ENCODE peak calls at places on chromosomes 6 and 20, in four cellular contexts. K, D, J and S are unnamed samples.

GRCh38 chr6:19209202-19209601 is 628.0 kb upstream of the ID4 start:
- DNase-seq in K (no peak), J (no peak), D (no peak), S (no peak)

GRCh38 chr20:10646886-10647420 is 26.8 kb downstream of the JAG1 start:
- DNase-seq in D (no peak), K (no peak), J (no peak), S (no peak)

GRCh38 chr6:161434331-161434730 is 160.5 kb upstream of the AGPAT4 start:
- DNase-seq in J (no peak), K (peak; percentile 17), D (no peak), S (no peak)

GRCh38 chr6:6806793-6807518 is 218.4 kb downstream of the LY86 start:
- DNase-seq in K (peak; percentile 57), D (peak; percentile 77), J (no peak), S (no peak)

GRCh38 chr6:148617522-148617921 is 129.3 kb upstream of the UST start:
- DNase-seq in K (no peak), D (no peak), J (no peak), S (no peak)

GRCh38 chr20:13741879-13742278 is 42.8 kb downstream of the ESF1 start:
- DNase-seq in J (no peak), D (no peak), K (no peak), S (no peak)

GRCh38 chr6:132569170-132569569 is 952 bp upstream of the TAAR6 start:
- DNase-seq in J (peak; percentile 45), D (no peak), K (no peak), S (peak; percentile 1)

GRCh38 chr20:47857994-47858557 is 72.8 kb upstream of the SULF2 start:
- DNase-seq in K (no peak), D (no peak), J (no peak), S (no peak)

GRCh38 chr6:84172574-84172973 is 54.9 kb downstream of the CEP162 start:
- DNase-seq in K (peak; percentile 81), J (no peak), D (no peak), S (no peak)

GRCh38 chr6:19538086-19538485 is 299.1 kb upstream of the ID4 start:
- DNase-seq in J (peak; percentile 31), K (peak; percentile 99), D (no peak), S (peak; percentile 5)

GRCh38 chr6:13486679-13487121 is 700 bp downstream of the GFOD1 start:
- DNase-seq in D (peak; percentile 80), J (peak; percentile 63), K (peak; percentile 73), S (peak; percentile 69)

GRCh38 chr6:3455490-3456394 is 1.1 kb downstream of the SLC22A23 start:
- DNase-seq in J (peak; percentile 54), D (peak; percentile 73), K (peak; percentile 13), S (peak; percentile 83)

GRCh38 chr20:35451295-35451694 is 4.1 kb upstream of the CEP250 start:
- DNase-seq in D (no peak), K (peak; percentile 18), J (no peak), S (no peak)

GRCh38 chr6:113359155-113360140 is 497.7 kb upstream of the MARCKS start:
- DNase-seq in D (no peak), J (no peak), K (no peak), S (no peak)

GRCh38 chr6:132218063-132218696 is 183.1 kb downstream of the MOXD1 start:
- DNase-seq in D (no peak), J (peak; percentile 25), K (peak; percentile 57), S (no peak)

GRCh38 chr6:96923871-96924493 is 546 bp upstream of the KLHL32 start:
- DNase-seq in D (no peak), K (no peak), J (no peak), S (peak; percentile 89)

GRCh38 chr6:7241160-7241559 is 71.8 kb downstream of the SSR1 start:
- DNase-seq in J (no peak), D (no peak), K (no peak), S (no peak)

GRCh38 chr6:1624071-1624847 is 14.5 kb downstream of the FOXC1 start:
- DNase-seq in K (no peak), J (peak; percentile 65), D (peak; percentile 90), S (peak; percentile 85)

GRCh38 chr6:40321616-40322015 is 265.5 kb downstream of the LRFN2 start:
- DNase-seq in J (no peak), D (no peak), K (no peak), S (no peak)

GRCh38 chr6:40319124-40319523 is 268.0 kb downstream of the LRFN2 start:
- DNase-seq in J (no peak), D (no peak), K (no peak), S (no peak)

GRCh38 chr6:40320441-40320840 is 266.7 kb downstream of the LRFN2 start:
- DNase-seq in K (no peak), J (no peak), D (no peak), S (no peak)

GRCh38 chr6:40322336-40322735 is 264.8 kb downstream of the LRFN2 start:
- DNase-seq in K (no peak), D (no peak), J (no peak), S (peak; percentile 48)

GRCh38 chr6:40320947-40321346 is 266.2 kb downstream of the LRFN2 start:
- DNase-seq in K (no peak), D (no peak), J (no peak), S (no peak)
- H3K27me3 ChIP-seq in K (no peaks in the 10 kb centered on the region), D (peaks cover 70% of the 10 kb centered on the region), J (no peaks in the 10 kb centered on the region), S (peaks cover 1% of the 10 kb centered on the region)

DNA sequence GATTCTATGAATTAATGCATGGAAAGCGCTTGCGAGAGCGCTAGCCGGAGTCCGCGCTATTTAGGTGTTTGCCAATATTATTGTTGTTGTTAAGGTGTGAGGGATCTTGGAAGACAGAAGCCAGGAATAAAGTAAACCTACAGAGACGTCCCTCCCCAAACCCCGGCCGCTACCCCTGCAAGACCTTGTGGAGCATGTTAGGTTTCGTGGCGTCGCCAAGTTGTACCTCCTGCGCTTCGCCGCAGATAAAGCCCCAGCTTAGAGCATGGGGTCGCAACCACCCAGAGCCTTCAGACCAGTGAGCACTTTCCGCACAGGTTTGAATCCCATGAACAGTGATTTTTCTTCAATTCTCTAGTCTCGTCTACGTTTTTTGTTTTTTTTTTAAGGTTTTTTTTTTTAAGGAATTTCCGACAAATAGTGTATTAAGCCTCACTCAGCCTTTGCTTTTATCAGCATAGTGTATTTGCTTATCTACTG is 16.9 kb upstream of the ZSCAN9 start:
- DNase-seq in D (no peak), K (no peak), J (peak; percentile 66), S (peak; percentile 59)
- H3K4me3 ChIP-seq in D (peak overlapping the region; percentile 27), K (peak overlapping the region; percentile 53), J (peak overlapping the region; percentile 67), S (peak overlapping the region; percentile 45)

GRCh38 chr20:17622086-17622850 is 52.4 kb downstream of the DSTN start:
- DNase-seq in K (no peak), D (peak; percentile 56), J (no peak), S (peak; percentile 36)
- H3K27me3 ChIP-seq in K (no peaks in the 10 kb centered on the region), D (no peaks in the 10 kb centered on the region), J (no peaks in the 10 kb centered on the region), S (no peaks in the 10 kb centered on the region)

GRCh38 chr6:89657445-89658158 is 19.1 kb upstream of the LYRM2 start:
- DNase-seq in J (no peak), K (peak; percentile 94), D (no peak), S (no peak)

GRCh38 chr6:89650579-89650978 is 12.0 kb upstream of the LYRM2 start:
- DNase-seq in J (no peak), K (peak; percentile 41), D (no peak), S (no peak)

GRCh38 chr6:89649682-89650081 is 11.1 kb upstream of the LYRM2 start:
- DNase-seq in J (no peak), K (peak; percentile 96), D (no peak), S (no peak)

GRCh38 chr6:89660981-89661380 is 22.4 kb upstream of the LYRM2 start:
- DNase-seq in J (no peak), D (no peak), K (no peak), S (no peak)

DNA sequence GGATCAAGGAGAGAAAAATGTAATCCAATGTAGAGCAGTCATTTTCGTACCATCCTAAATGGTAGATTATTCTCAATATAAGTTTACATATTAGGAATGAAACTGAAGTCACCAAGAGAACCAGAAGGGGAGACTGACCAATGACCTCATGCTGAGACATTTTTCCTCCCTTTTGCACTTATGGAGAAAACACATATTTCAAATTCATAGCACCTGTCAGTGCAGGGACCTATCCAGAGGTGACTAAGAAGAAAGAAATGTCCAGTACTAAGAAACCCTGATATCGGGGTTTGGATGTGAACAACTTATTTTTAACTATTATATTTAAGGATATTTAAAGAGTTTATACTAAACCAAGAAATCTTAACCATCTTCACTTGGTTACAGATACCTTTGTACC is 16.6 kb upstream of the LYRM2 start:
- DNase-seq in K (peak; percentile 73), J (no peak), D (no peak), S (no peak)
- H3K4me3 ChIP-seq in K (no peak overlapping the region), J (no peak overlapping the region), D (no peak overlapping the region), S (no peak overlapping the region)

DNA sequence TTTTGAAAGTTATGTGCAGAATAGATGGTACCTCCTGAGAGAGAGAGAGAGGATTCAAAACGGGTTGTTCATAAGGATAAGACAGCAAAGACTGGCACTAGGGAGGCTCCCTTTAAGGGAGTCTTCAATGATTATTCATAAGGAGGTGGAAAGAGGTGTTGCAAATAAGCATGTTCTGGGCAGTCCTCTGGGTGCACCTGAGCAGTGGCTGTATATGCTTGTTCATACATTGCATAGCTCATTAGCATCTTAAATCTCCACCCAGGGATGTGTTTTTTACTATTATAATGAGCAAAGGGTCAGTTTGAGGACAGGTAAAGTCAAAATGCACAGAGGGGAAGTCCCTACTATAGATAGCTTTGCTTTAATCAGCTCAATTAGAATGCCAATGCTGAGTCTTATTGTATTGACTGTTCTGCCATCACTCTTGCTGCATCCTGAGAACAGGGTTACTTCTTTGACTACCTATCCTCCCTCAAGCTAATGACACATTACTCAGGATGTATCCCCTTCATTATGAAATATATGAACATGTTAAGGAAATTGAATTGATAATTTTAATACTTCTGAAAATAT is 10.0 kb upstream of the SIRPG start:
- DNase-seq in D (no peak), K (no peak), J (no peak), S (no peak)
- H3K27me3 ChIP-seq in D (no peaks in the 10 kb centered on the region), K (no peaks in the 10 kb centered on the region), J (no peaks in the 10 kb centered on the region), S (no peaks in the 10 kb centered on the region)

GRCh38 chr20:62946918-62947317 is 5.6 kb upstream of the SLC17A9 start:
- DNase-seq in J (no peak), D (no peak), K (no peak), S (no peak)

GRCh38 chr20:62944746-62945145 is 6.8 kb downstream of the GID8 start:
- DNase-seq in D (no peak), J (no peak), K (no peak), S (no peak)

GRCh38 chr20:62947532-62948300 is 4.8 kb upstream of the SLC17A9 start:
- DNase-seq in K (no peak), J (no peak), D (no peak), S (no peak)

GRCh38 chr20:62944184-62944583 is 6.2 kb downstream of the GID8 start:
- DNase-seq in K (no peak), J (no peak), D (no peak), S (no peak)

GRCh38 chr20:62945771-62946339 is 6.7 kb upstream of the SLC17A9 start:
- DNase-seq in D (no peak), K (no peak), J (no peak), S (no peak)
- H3K4me3 ChIP-seq in D (no peak overlapping the region), K (no peak overlapping the region), J (no peak overlapping the region), S (no peak overlapping the region)